ENCODE peak calls at places on chromosomes 5 and 9, in seven cellular contexts. W is HEK293T, B is IMR-90, I is nephron progenitor cell, L is kidney, O is non-pigmented ciliary epithelial cell, F is iris pigment epithelial cell. X is an unnamed sample.

GRCh38 chr9:82254646-82255367 is 266.2 kb downstream of the SPATA31D1 start:
- DNase-seq in B (peak), L (no peak), I (no peak), W (no peak), F (peak), O (no peak), X (no peak)

GRCh38 chr9:89872913-89873707 is 268.3 kb downstream of the GADD45G start:
- DNase-seq in F (no peak), W (no peak), I (no peak), O (no peak), B (no peak), L (no peak), X (peak)

GRCh38 chr5:125575561-125576504 is 829.4 kb upstream of the ZNF608 start:
- DNase-seq in I (peak), W (peak), B (no peak), L (peak), O (no peak), F (no peak), X (no peak)

GRCh38 chr5:91851670-91852069 is 468.6 kb upstream of the ARRDC3 start:
- DNase-seq in O (no peak), L (no peak), I (no peak), W (no peak), B (no peak), F (no peak), X (no peak)

GRCh38 chr5:118802335-118802734 is 186.0 kb downstream of the DTWD2 start:
- DNase-seq in I (no peak), B (no peak), L (no peak), O (no peak), F (no peak), W (no peak), X (no peak)

GRCh38 chr5:150121448-150122157 is 34.0 kb downstream of the PDGFRB start:
- DNase-seq in F (no peak), W (no peak), B (no peak), L (peak), I (no peak), O (no peak), X (peak)

GRCh38 chr9:27192291-27192960 is 83.4 kb downstream of the TEK start:
- DNase-seq in O (no peak), L (no peak), B (peak), I (no peak), W (no peak), F (peak), X (no peak)

GRCh38 chr5:74357827-74358226 is 282.7 kb downstream of the ENC1 start:
- DNase-seq in F (peak), B (peak), L (no peak), O (no peak), W (no peak), I (no peak), X (no peak)

GRCh38 chr5:107100121-107100520 is 570.6 kb downstream of the EFNA5 start:
- DNase-seq in F (peak), O (no peak), B (no peak), L (no peak), W (no peak), I (no peak), X (no peak)

GRCh38 chr5:84113246-84114118 is 271.2 kb downstream of the EDIL3 start:
- DNase-seq in F (peak), I (no peak), L (peak), W (no peak), B (peak), O (peak), X (no peak)

GRCh38 chr9:35728041-35728971 is 3.7 kb downstream of the TLN1 start:
- DNase-seq in I (peak), W (no peak), B (peak), F (peak), L (peak), O (no peak), X (peak)

GRCh38 chr5:158463971-158464370 is 605.0 kb upstream of the CLINT1 start:
- DNase-seq in L (no peak), F (peak), I (no peak), B (peak), W (no peak), O (no peak), X (no peak)

GRCh38 chr9:73565833-73566465 is 414.3 kb downstream of the ANXA1 start:
- DNase-seq in O (peak), I (peak), L (peak), B (no peak), W (peak), F (peak), X (no peak)